ENCODE peak calls at places on chromosomes 1 and 21, in seven cellular contexts. P is mucosa of descending colon, T is left lung, K is choroid plexus epithelial cell, D is right atrium auricular region, N is foreskin fibroblast, W is GM23338. O is an unnamed sample.

GRCh38 chr1:30186586-30186985 is 536.8 kb downstream of the MATN1 start:
- DNase-seq in P (no peak), T (no peak), K (no peak), D (no peak), N (no peak), W (no peak), O (no peak)

GRCh38 chr1:24098907-24099637 is 12.9 kb downstream of the MYOM3 start:
- DNase-seq in P (peak), T (no peak), K (no peak), D (no peak), N (no peak), W (no peak), O (no peak)

GRCh38 chr1:218466341-218467010 is 121.3 kb downstream of the TGFB2 start:
- DNase-seq in P (no peak), T (no peak), K (no peak), D (no peak), N (no peak), W (no peak), O (no peak)

GRCh38 chr21:17388226-17388625 is 124.6 kb upstream of the CXADR start:
- DNase-seq in P (no peak), T (no peak), K (no peak), D (no peak), N (no peak), W (peak), O (no peak)

GRCh38 chr1:245698860-245699259 is 544.1 kb downstream of the KIF26B start:
- DNase-seq in P (no peak), T (no peak), K (no peak), D (no peak), N (no peak), W (no peak), O (no peak)

GRCh38 chr21:27104749-27105439 is 138.0 kb upstream of the ADAMTS5 start:
- DNase-seq in P (no peak), T (no peak), K (peak), D (no peak), N (peak), W (no peak), O (no peak)

GRCh38 chr21:46351476-46352155 is 27.7 kb downstream of the PCNT start:
- DNase-seq in P (no peak), T (no peak), K (no peak), D (no peak), N (no peak), W (no peak), O (no peak)

GRCh38 chr1:247269075-247269580 is 13.3 kb downstream of the VN1R5 start:
- DNase-seq in P (no peak), T (no peak), K (no peak), D (no peak), N (no peak), W (no peak), O (no peak)

GRCh38 chr1:118984086-118984989 is 3.8 kb downstream of the TBX15 start:
- DNase-seq in P (no peak), T (no peak), K (peak), D (no peak), N (peak), W (peak), O (no peak)

GRCh38 chr1:226335653-226336052 is 26.7 kb upstream of the LIN9 start:
- DNase-seq in P (no peak), T (no peak), K (peak), D (no peak), N (no peak), W (no peak), O (no peak)

GRCh38 chr1:38973659-38974437 is 17.2 kb upstream of the AKIRIN1 start:
- DNase-seq in P (no peak), T (no peak), K (no peak), D (no peak), N (no peak), W (no peak), O (no peak)

GRCh38 chr1:74222701-74223100 is 12.5 kb upstream of the TNNI3K start:
- DNase-seq in P (no peak), T (peak), K (no peak), D (no peak), N (peak), W (no peak), O (peak)

GRCh38 chr1:227765261-227766014 is 30.2 kb downstream of the SNAP47 start:
- DNase-seq in P (peak), T (no peak), K (no peak), D (no peak), N (no peak), W (no peak), O (no peak)

GRCh38 chr1:231937013-231937754 is 310.6 kb downstream of the DISC1 start:
- DNase-seq in P (peak), T (no peak), K (peak), D (no peak), N (no peak), W (no peak), O (no peak)

GRCh38 chr1:172394167-172394751 is 26.2 kb upstream of the C1orf105 start:
- DNase-seq in P (no peak), T (no peak), K (peak), D (no peak), N (no peak), W (peak), O (peak)

GRCh38 chr1:175744833-175745232 is 1.4 kb upstream of the TNR start:
- DNase-seq in P (no peak), T (no peak), K (no peak), D (no peak), N (no peak), W (no peak), O (no peak)

GRCh38 chr1:36776949-36777348 is 257.4 kb downstream of the GRIK3 start:
- DNase-seq in P (no peak), T (no peak), K (no peak), D (no peak), N (no peak), W (no peak), O (no peak)

GRCh38 chr1:112956503-112957132 is 622 bp upstream of the SLC16A1 start:
- DNase-seq in P (peak), T (peak), K (peak), D (peak), N (no peak), W (peak), O (no peak)

GRCh38 chr1:44801491-44802305 is 1.5 kb downstream of the PLK3 start:
- DNase-seq in P (peak), T (peak), K (no peak), D (no peak), N (no peak), W (no peak), O (no peak)

GRCh38 chr21:26061437-26061836 is 109.1 kb downstream of the APP start:
- DNase-seq in P (no peak), T (no peak), K (peak), D (no peak), N (no peak), W (no peak), O (no peak)

GRCh38 chr1:245276426-245276825 is 121.6 kb downstream of the KIF26B start:
- DNase-seq in P (no peak), T (no peak), K (no peak), D (no peak), N (no peak), W (no peak), O (no peak)

GRCh38 chr1:72557446-72558049 is 275.2 kb upstream of the NEGR1 start:
- DNase-seq in P (no peak), T (no peak), K (peak), D (no peak), N (peak), W (peak), O (peak)

GRCh38 chr1:193649587-193649986 is 463.2 kb upstream of the B3GALT2 start:
- DNase-seq in P (no peak), T (no peak), K (no peak), D (no peak), N (no peak), W (no peak), O (no peak)

GRCh38 chr1:19861034-19861433 is 21.2 kb upstream of the OTUD3 start:
- DNase-seq in P (no peak), T (no peak), K (no peak), D (no peak), N (peak), W (no peak), O (peak)

GRCh38 chr1:8889103-8889846 is 10.8 kb upstream of the ENO1 start:
- DNase-seq in P (no peak), T (no peak), K (peak), D (peak), N (no peak), W (no peak), O (no peak)

GRCh38 chr21:39915881-39916280 is 48.6 kb downstream of the PCP4 start:
- DNase-seq in P (no peak), T (no peak), K (peak), D (no peak), N (no peak), W (no peak), O (no peak)

GRCh38 chr1:226063362-226064167 is 1.0 kb downstream of the H3-3A start:
- DNase-seq in P (peak), T (peak), K (peak), D (peak), N (peak), W (peak), O (peak)

GRCh38 chr1:167057297-167057688 is 32.9 kb downstream of the GPA33 start:
- DNase-seq in P (no peak), T (no peak), K (peak), D (no peak), N (peak), W (peak), O (peak)

GRCh38 chr1:96727860-96728259 is 6.3 kb downstream of the PTBP2 start:
- DNase-seq in P (no peak), T (no peak), K (no peak), D (no peak), N (no peak), W (no peak), O (no peak)

GRCh38 chr1:200437556-200438203 is 27.8 kb upstream of the ZNF281 start:
- DNase-seq in P (no peak), T (no peak), K (peak), D (no peak), N (no peak), W (no peak), O (no peak)

GRCh38 chr1:3500265-3500835 is 45.9 kb downstream of the ARHGEF16 start:
- DNase-seq in P (no peak), T (no peak), K (no peak), D (no peak), N (no peak), W (no peak), O (no peak)

GRCh38 chr1:156804572-156805243 is 11.9 kb downstream of the SH2D2A start:
- DNase-seq in P (no peak), T (no peak), K (peak), D (no peak), N (no peak), W (no peak), O (no peak)

GRCh38 chr1:163069142-163069541 is at the start of gene RGS4:
- DNase-seq in P (no peak), T (no peak), K (peak), D (peak), N (peak), W (peak), O (peak)

GRCh38 chr1:108597041-108597440 is 37.1 kb downstream of the EEIG2 start:
- DNase-seq in P (no peak), T (no peak), K (no peak), D (no peak), N (no peak), W (no peak), O (no peak)

DNA sequence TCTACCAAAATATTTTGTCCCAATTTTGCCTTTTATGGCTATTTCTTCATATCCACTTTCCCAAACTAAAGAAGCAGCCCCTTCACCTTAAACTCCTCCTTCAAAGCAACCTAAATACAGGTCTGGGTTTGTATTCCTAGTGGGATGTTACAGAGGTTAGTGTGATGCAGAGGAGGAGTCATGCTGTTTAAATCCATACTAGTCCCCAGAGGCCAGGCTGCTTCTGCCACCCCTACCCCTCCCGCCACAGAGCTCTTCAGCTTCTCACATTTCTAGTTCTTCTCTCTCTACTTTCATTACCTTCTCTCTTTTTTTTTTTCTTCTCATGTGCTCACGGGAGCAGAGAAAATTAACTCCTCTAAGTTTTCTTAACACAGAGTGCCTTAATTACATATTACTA is 29.3 kb downstream of the SELL start:
- DNase-seq in P (no peak), T (no peak), K (no peak), D (no peak), N (no peak), W (peak), O (no peak)
- TF ChIP-seq CTCF in P (no peak), T (no peak), K (no peak), D (no peak), N (no peak), W (no peak), O (no peak)

GRCh38 chr1:152182431-152182830 is 23.4 kb upstream of the RPTN start:
- DNase-seq in P (no peak), T (no peak), K (peak), D (no peak), N (no peak), W (peak), O (peak)
- TF ChIP-seq CTCF in P (no peak), T (peak), K (peak), D (peak), N (peak), W (peak), O (peak)

GRCh38 chr1:62437273-62437945 is 560 bp downstream of the USP1 start:
- DNase-seq in P (no peak), T (peak), K (peak), D (no peak), N (no peak), W (peak), O (no peak)

GRCh38 chr1:62435231-62436038 is 1.4 kb upstream of the USP1 start:
- DNase-seq in P (peak), T (no peak), K (no peak), D (no peak), N (no peak), W (peak), O (no peak)

GRCh38 chr1:62438163-62438562 is 1.3 kb downstream of the USP1 start:
- DNase-seq in P (no peak), T (no peak), K (peak), D (no peak), N (no peak), W (peak), O (no peak)

GRCh38 chr1:62436039-62436465 is 797 bp upstream of the USP1 start:
- DNase-seq in P (peak), T (peak), K (no peak), D (no peak), N (no peak), W (no peak), O (peak)

DNA sequence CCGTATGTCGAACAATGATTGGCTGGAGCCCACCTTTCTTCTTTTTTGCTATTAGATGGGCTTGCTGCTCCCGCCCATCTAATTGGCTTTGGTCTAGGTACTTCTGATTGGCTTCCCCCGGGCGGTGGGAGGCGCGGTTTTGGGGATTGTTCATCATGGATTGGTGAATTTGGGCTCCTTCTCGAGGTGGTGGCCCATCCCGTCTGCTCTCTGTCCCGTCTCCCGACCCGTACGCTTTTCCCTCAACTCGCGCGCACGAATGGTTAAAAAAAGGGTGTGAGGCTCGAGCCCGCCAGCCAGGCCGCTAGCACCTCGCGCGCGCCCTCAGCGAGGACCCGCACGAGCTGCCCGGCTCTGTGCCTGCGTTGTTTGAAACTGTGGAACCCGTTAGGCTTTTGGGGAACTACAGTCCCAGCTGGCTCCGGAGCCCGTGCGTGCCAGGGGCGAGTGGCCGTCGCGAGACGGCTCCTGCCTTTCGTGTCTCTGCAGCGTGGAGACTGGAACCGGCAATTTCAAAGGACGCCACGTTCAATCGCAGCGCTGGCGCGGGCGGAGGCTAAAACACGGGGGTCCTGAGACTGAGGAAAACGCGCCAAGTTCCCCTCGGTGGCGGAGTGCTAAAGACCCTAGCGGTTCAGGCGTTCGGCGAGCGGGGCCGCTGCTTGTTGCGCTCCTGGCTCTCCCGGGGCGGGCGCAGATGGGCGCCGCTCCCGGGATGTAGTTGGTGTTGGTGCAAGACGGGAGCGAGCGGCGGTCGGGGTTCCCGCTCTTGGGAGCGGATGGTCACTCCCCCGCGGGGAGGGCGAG is at the start of gene USP1:
- DNase-seq in P (peak), T (peak), K (peak), D (peak), N (peak), W (peak), O (peak)
- TF ChIP-seq CTCF in P (peak), T (no peak), K (no peak), D (no peak), N (no peak), W (no peak), O (no peak)

DNA sequence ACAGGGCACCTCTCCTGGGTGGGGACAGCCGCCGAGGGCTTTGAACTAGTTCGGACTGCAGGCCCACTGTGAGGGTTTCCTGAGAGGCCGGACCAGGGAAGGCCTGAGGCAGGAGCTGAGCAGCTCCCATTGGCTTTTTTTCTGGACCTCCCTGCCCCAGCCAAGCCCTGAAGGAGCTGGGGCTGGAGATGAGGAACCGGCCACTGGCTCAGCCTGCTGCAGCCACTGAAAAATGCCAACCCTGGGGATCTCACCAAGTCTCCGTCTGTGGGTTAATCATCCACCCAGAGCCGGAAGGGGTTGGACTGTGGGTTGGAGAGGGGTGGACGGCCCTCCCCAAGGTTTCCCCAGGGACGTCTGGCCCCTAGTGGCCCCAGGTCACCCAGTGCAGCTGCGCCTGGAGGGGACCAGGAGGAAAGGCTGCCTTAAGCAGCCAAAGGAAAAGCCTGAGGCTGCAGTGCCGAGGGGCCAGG is 2.5 kb downstream of the VWA1 start:
- DNase-seq in P (peak), T (peak), K (no peak), D (no peak), N (no peak), W (no peak), O (peak)
- TF ChIP-seq CTCF in P (no peak), T (no peak), K (no peak), D (no peak), N (no peak), W (no peak), O (no peak)

GRCh38 chr1:53600486-53600885 is 138.5 kb downstream of the GLIS1 start:
- DNase-seq in P (no peak), T (no peak), K (no peak), D (no peak), N (no peak), W (no peak), O (no peak)

GRCh38 chr1:53601031-53601745 is 137.8 kb downstream of the GLIS1 start:
- DNase-seq in P (no peak), T (no peak), K (no peak), D (no peak), N (no peak), W (no peak), O (no peak)

GRCh38 chr1:53603431-53603830 is 135.5 kb downstream of the GLIS1 start:
- DNase-seq in P (no peak), T (no peak), K (no peak), D (no peak), N (no peak), W (no peak), O (no peak)

GRCh38 chr1:53601867-53602266 is 137.1 kb downstream of the GLIS1 start:
- DNase-seq in P (no peak), T (no peak), K (no peak), D (no peak), N (no peak), W (no peak), O (no peak)

GRCh38 chr1:53602376-53602775 is 136.6 kb downstream of the GLIS1 start:
- DNase-seq in P (no peak), T (no peak), K (no peak), D (no peak), N (no peak), W (no peak), O (no peak)
- TF ChIP-seq CTCF in P (no peak), T (no peak), K (no peak), D (no peak), N (no peak), W (no peak), O (no peak)

DNA sequence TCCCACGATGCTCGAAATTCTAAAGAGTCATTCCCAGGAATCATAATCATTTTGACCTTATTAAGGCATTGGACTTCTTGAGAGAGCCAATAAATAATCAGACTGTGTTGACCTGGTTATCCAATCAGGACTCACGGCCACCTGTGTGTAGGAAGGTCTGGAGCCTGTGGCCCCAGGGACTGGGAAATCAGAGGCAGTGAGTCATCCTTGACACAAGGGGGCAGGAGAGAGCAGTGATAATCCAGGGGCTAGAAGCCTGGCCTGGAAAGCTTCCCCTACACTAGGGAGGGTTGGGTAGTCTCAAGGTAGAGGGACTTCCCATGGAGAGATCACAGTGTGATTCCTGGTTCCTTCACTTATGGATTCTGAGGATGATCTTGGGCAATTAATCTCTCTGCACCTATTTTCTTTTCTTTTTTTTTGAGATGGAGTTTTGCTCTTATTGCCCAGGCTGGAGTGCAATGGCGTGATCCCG is 4.7 kb downstream of the MR1 start:
- DNase-seq in P (no peak), T (no peak), K (peak), D (no peak), N (no peak), W (peak), O (peak)
- TF ChIP-seq CTCF in P (peak), T (peak), K (peak), D (peak), N (peak), W (peak), O (peak)

O was measured in Calu3.